ENCODE peak calls at places on chromosomes 4 and X, in six cellular contexts. H is PC-9, A is OCI-LY7, U is cardiac muscle cell, P is HFFc6, B is choroid plexus epithelial cell. X is an unnamed sample.

GRCh38 chr4:144989306-144989705 is 108.7 kb downstream of the ANAPC10 start:
- DNase-seq in P (no peak), H (no peak), U (no peak), A (no peak), B (no peak), X (no peak)

GRCh38 chr4:146643812-146644401 is 5.2 kb downstream of the POU4F2 start:
- DNase-seq in U (peak), P (peak), B (peak), H (no peak), A (peak), X (peak)

GRCh38 chr4:94880976-94881375 is 123.2 kb downstream of the BMPR1B start:
- DNase-seq in B (peak), P (no peak), U (no peak), A (no peak), H (no peak), X (no peak)

GRCh38 chr4:57077550-57078311 is 32.5 kb downstream of the IGFBP7 start:
- DNase-seq in P (peak), U (peak), B (peak), H (peak), A (no peak), X (no peak)

GRCh38 chrX:20454117-20454516 is 187.4 kb upstream of the RPS6KA3 start:
- DNase-seq in H (no peak), U (no peak), B (peak), P (peak), A (no peak), X (no peak)

GRCh38 chr4:10917475-10918103 is 233.0 kb upstream of the CLNK start:
- DNase-seq in H (no peak), P (no peak), B (peak), U (no peak), A (no peak), X (no peak)

GRCh38 chr4:105058177-105058812 is 88.4 kb upstream of the TET2 start:
- DNase-seq in B (peak), A (no peak), U (peak), H (no peak), P (no peak), X (no peak)

GRCh38 chrX:97057349-97057909 is 173.7 kb downstream of the RPA4 start:
- DNase-seq in B (no peak), U (no peak), P (no peak), A (no peak), H (peak), X (no peak)

GRCh38 chr4:13984996-13985780 is 357.7 kb upstream of the BOD1L1 start:
- DNase-seq in P (no peak), A (no peak), U (peak), B (peak), H (no peak), X (no peak)

GRCh38 chr4:78200949-78201348 is 143.8 kb downstream of the FRAS1 start:
- DNase-seq in B (no peak), P (no peak), A (no peak), U (no peak), H (no peak), X (no peak)

GRCh38 chr4:20248155-20248558 is 3.5 kb upstream of the SLIT2 start:
- DNase-seq in P (peak), A (peak), U (peak), B (peak), H (peak), X (peak)

GRCh38 chr4:181710143-181710542 is 533.1 kb upstream of the TENM3 start:
- DNase-seq in U (no peak), A (no peak), H (no peak), P (no peak), B (no peak), X (no peak)

GRCh38 chr4:94690851-94691254 is 66.9 kb upstream of the BMPR1B start:
- DNase-seq in H (no peak), P (peak), A (no peak), U (no peak), B (peak), X (no peak)

DNA sequence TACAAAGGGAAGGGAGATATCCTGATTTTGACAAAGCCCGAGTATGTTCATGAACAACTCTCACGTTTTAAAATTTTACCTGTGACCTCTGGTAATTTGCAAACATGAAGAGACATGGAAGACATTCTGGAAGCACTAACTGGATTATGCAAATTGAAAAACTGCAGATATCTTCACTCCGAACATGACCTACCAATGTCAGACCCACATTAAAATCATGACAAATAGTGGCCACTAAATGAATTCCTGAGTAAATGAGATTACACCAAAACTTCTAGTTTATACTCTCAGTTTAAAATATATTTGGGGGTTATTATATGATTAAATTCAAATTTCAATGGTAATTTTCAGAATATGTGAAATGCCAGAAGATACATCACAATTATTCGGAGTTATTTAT is 19.9 kb upstream of the CBR4 start:
- DNase-seq in B (no peak), P (no peak), H (no peak), A (no peak), U (no peak), X (no peak)
- TF ChIP-seq CTCF in B (no peak), P (no peak), H (no peak), A (no peak), U (no peak), X (no peak)

GRCh38 chr4:876780-877179 is 50.9 kb upstream of the CPLX1 start:
- DNase-seq in A (peak), H (no peak), P (no peak), U (no peak), B (no peak), X (no peak)
- TF ChIP-seq CTCF in A (peak), H (no peak), P (peak), U (no peak), B (peak), X (peak)

GRCh38 chr4:73922766-73923630 is 53.8 kb downstream of the CXCL1 start:
- DNase-seq in H (no peak), B (peak), U (peak), A (no peak), P (peak), X (no peak)
- TF ChIP-seq CTCF in H (peak), B (peak), U (peak), A (peak), P (peak), X (no peak)

GRCh38 chr4:118012142-118012541 is 22.1 kb upstream of the NDST3 start:
- DNase-seq in U (no peak), A (no peak), B (no peak), P (no peak), H (no peak), X (no peak)
- TF ChIP-seq CTCF in U (no peak), A (peak), B (peak), P (peak), H (peak), X (peak)

GRCh38 chr4:16484711-16485110 is 258.4 kb upstream of the TAPT1 start:
- DNase-seq in U (no peak), P (no peak), A (no peak), H (no peak), B (no peak), X (no peak)
- TF ChIP-seq CTCF in U (no peak), P (no peak), A (no peak), H (no peak), B (no peak), X (no peak)

X was measured in GM13977.